ENCODE peak calls at places on chromosomes 16 and 17, in five cellular contexts. One of them, this sample, is unnamed.
A peak's percentile ranks its signal among the peaks of the same experiment; 100 is the strongest.

GRCh38 chr17:73952498-73953205 is 250.8 kb upstream of the RPL38 start:
- DNase-seq in adrenal gland: peak; percentile 27
- DNase-seq in lower leg skin: peak; percentile 85
- DNase-seq in breast epithelium: no peak
- DNase-seq in HCT116: no peak
- DNase-seq in this sample: no peak

GRCh38 chr16:31113420-31114124 is 3.9 kb upstream of the KAT8 start:
- DNase-seq in breast epithelium: no peak
- DNase-seq in lower leg skin: no peak
- DNase-seq in HCT116: no peak
- DNase-seq in adrenal gland: no peak
- DNase-seq in this sample: no peak

GRCh38 chr17:40307001-40307690 is 1.8 kb upstream of the RARA start:
- DNase-seq in adrenal gland: no peak
- DNase-seq in lower leg skin: peak; percentile 86
- DNase-seq in breast epithelium: no peak
- DNase-seq in HCT116: no peak
- DNase-seq in this sample: peak; percentile 13

GRCh38 chr17:78022425-78022824 is 63.9 kb downstream of the TNRC6C start:
- DNase-seq in breast epithelium: no peak
- DNase-seq in adrenal gland: no peak
- DNase-seq in HCT116: no peak
- DNase-seq in lower leg skin: no peak
- DNase-seq in this sample: no peak

GRCh38 chr17:79850571-79851460 is 11.6 kb upstream of the CBX4 start:
- DNase-seq in lower leg skin: no peak
- DNase-seq in breast epithelium: no peak
- DNase-seq in adrenal gland: no peak
- DNase-seq in HCT116: peak; percentile 91
- DNase-seq in this sample: no peak

GRCh38 chr16:82231021-82231787 is 61.2 kb upstream of the MPHOSPH6 start:
- DNase-seq in HCT116: no peak
- DNase-seq in breast epithelium: no peak
- DNase-seq in adrenal gland: no peak
- DNase-seq in lower leg skin: no peak
- DNase-seq in this sample: no peak

GRCh38 chr17:60585887-60586286 is 14.1 kb upstream of the PPM1D start:
- DNase-seq in HCT116: no peak
- DNase-seq in breast epithelium: no peak
- DNase-seq in adrenal gland: no peak
- DNase-seq in lower leg skin: no peak
- DNase-seq in this sample: no peak

GRCh38 chr16:57544129-57544653 is 1.7 kb downstream of the ADGRG5 start:
- DNase-seq in HCT116: no peak
- DNase-seq in adrenal gland: no peak
- DNase-seq in breast epithelium: peak; percentile 27
- DNase-seq in lower leg skin: peak; percentile 60
- DNase-seq in this sample: peak; percentile 1

GRCh38 chr17:15945493-15946209 is 721 bp downstream of the ADORA2B start:
- DNase-seq in lower leg skin: no peak
- DNase-seq in HCT116: no peak
- DNase-seq in adrenal gland: no peak
- DNase-seq in breast epithelium: no peak
- DNase-seq in this sample: no peak

GRCh38 chr17:32253117-32253611 is 12.5 kb upstream of the RHBDL3 start:
- DNase-seq in adrenal gland: peak; percentile 81
- DNase-seq in HCT116: peak; percentile 54
- DNase-seq in lower leg skin: peak; percentile 95
- DNase-seq in breast epithelium: peak; percentile 77
- DNase-seq in this sample: peak; percentile 81

GRCh38 chr16:26569793-26570192 is 496.9 kb upstream of the C16orf82 start:
- DNase-seq in HCT116: no peak
- DNase-seq in breast epithelium: no peak
- DNase-seq in lower leg skin: no peak
- DNase-seq in adrenal gland: peak; percentile 8
- DNase-seq in this sample: no peak

GRCh38 chr17:50183439-50184001 is 17.7 kb downstream of the SGCA start:
- DNase-seq in lower leg skin: no peak
- DNase-seq in HCT116: no peak
- DNase-seq in breast epithelium: no peak
- DNase-seq in adrenal gland: no peak
- DNase-seq in this sample: no peak

GRCh38 chr17:58755577-58756245 is at the start of gene PPM1E:
- DNase-seq in HCT116: no peak
- DNase-seq in adrenal gland: peak; percentile 67
- DNase-seq in lower leg skin: no peak
- DNase-seq in breast epithelium: no peak
- DNase-seq in this sample: peak; percentile 28

GRCh38 chr17:2071421-2072281 is 16.7 kb downstream of the HIC1 start:
- DNase-seq in HCT116: no peak
- DNase-seq in lower leg skin: peak; percentile 87
- DNase-seq in breast epithelium: no peak
- DNase-seq in adrenal gland: peak; percentile 62
- DNase-seq in this sample: peak; percentile 69

GRCh38 chr17:30905742-30906100 is 317 bp downstream of the TEFM start:
- DNase-seq in HCT116: peak; percentile 36
- DNase-seq in lower leg skin: peak; percentile 70
- DNase-seq in adrenal gland: no peak
- DNase-seq in breast epithelium: no peak
- DNase-seq in this sample: no peak

GRCh38 chr17:2989855-2990254 is 73.6 kb downstream of the OR1D5 start:
- DNase-seq in adrenal gland: no peak
- DNase-seq in lower leg skin: no peak
- DNase-seq in HCT116: no peak
- DNase-seq in breast epithelium: no peak
- DNase-seq in this sample: no peak

GRCh38 chr17:45125509-45125908 is 6.8 kb downstream of the PLCD3 start:
- DNase-seq in adrenal gland: no peak
- DNase-seq in lower leg skin: no peak
- DNase-seq in HCT116: no peak
- DNase-seq in breast epithelium: no peak
- DNase-seq in this sample: no peak

GRCh38 chr17:45121055-45121454 is 11.3 kb downstream of the PLCD3 start:
- DNase-seq in lower leg skin: no peak
- DNase-seq in HCT116: no peak
- DNase-seq in breast epithelium: no peak
- DNase-seq in adrenal gland: no peak
- DNase-seq in this sample: no peak

GRCh38 chr17:45123076-45123770 is 9.1 kb downstream of the PLCD3 start:
- DNase-seq in breast epithelium: no peak
- DNase-seq in adrenal gland: no peak
- DNase-seq in lower leg skin: no peak
- DNase-seq in HCT116: no peak
- DNase-seq in this sample: no peak

GRCh38 chr17:45127209-45127582 is 5.1 kb downstream of the PLCD3 start:
- DNase-seq in adrenal gland: no peak
- DNase-seq in breast epithelium: no peak
- DNase-seq in HCT116: no peak
- DNase-seq in lower leg skin: no peak
- DNase-seq in this sample: no peak

DNA sequence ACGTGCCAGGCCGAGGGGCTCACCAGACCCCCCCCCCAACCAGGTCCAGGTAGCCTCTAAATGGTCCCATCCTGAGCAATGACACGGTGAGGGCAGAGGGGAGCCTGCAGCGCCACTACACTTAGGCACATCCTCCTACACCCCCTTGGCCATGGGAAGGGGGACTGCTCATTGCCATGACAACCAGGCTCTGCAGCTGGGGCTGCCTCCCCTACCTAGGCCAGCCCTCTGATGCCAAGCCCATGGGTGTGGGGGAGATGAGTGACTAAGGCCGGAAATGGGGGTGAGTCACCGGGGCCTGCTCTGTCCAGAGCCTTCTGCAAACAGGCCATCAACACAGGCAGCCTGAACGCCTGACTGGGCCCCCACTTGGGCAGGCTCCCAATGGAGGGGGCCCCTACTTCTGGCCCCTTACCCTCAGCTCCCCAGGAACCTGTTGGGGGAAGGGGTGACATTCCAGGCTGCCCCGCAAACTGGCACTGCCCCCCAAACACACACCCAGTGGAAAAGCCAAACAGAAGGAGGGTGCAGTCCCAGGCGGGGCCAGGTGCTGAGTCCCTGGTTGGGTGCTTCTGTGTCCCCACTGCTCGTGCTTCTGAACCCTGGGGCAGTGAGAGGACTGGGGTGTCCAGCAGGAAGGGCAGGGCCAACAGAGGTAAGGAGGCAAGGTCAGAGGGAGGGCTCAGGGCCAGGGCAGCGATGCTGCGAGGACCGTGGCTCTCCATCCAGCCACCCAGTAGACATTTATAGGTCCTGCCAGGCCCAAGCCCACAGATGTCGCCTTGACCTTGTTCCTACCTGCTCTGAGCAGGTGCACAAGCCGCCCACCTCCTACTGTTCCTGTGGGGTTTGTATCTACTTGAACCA is 8.2 kb downstream of the PLCD3 start:
- DNase-seq in HCT116: peak; percentile 69
- DNase-seq in lower leg skin: peak; percentile 93
- DNase-seq in adrenal gland: peak; percentile 90
- DNase-seq in breast epithelium: no peak
- DNase-seq in this sample: peak; percentile 81
- TF ChIP-seq POLR2A in HCT116: no peak
- TF ChIP-seq POLR2A in lower leg skin: no peak
- TF ChIP-seq POLR2A in adrenal gland: peak; percentile 21
- TF ChIP-seq POLR2A in breast epithelium: no peak
- TF ChIP-seq POLR2A in this sample: no peak

GRCh38 chr16:77064037-77064436 is 127.0 kb upstream of the MON1B start:
- DNase-seq in lower leg skin: no peak
- DNase-seq in adrenal gland: no peak
- DNase-seq in breast epithelium: no peak
- DNase-seq in HCT116: no peak
- DNase-seq in this sample: no peak

GRCh38 chr16:77070683-77071082 is 120.3 kb upstream of the MON1B start:
- DNase-seq in adrenal gland: no peak
- DNase-seq in lower leg skin: no peak
- DNase-seq in HCT116: no peak
- DNase-seq in breast epithelium: no peak
- DNase-seq in this sample: no peak

GRCh38 chr16:77069929-77070328 is 121.1 kb upstream of the MON1B start:
- DNase-seq in breast epithelium: no peak
- DNase-seq in adrenal gland: no peak
- DNase-seq in HCT116: no peak
- DNase-seq in lower leg skin: no peak
- DNase-seq in this sample: no peak

GRCh38 chr16:77066896-77067496 is 124.0 kb upstream of the MON1B start:
- DNase-seq in HCT116: no peak
- DNase-seq in adrenal gland: no peak
- DNase-seq in breast epithelium: no peak
- DNase-seq in lower leg skin: no peak
- DNase-seq in this sample: no peak

DNA sequence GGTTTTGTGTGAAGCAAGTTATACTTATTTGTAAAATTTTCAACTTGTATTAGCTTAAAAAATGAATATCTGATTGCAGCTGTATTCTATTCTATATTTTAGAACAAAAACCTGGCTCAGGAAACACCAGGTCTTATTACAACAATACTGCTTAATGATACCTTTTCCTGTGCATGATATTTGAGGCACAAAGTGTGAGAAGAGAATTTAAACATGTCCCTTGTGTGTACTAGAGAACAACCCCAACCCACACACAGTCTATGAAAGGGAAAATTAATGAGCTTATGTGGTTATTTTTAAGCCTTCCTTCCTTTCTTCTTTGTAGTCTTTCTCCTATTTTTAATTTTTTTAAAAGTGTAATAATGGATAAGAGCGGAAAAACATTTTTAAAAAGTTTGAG is 122.6 kb upstream of the MON1B start:
- DNase-seq in breast epithelium: no peak
- DNase-seq in adrenal gland: no peak
- DNase-seq in lower leg skin: no peak
- DNase-seq in HCT116: no peak
- DNase-seq in this sample: no peak
- TF ChIP-seq POLR2A in breast epithelium: no peak
- TF ChIP-seq POLR2A in adrenal gland: no peak
- TF ChIP-seq POLR2A in lower leg skin: no peak
- TF ChIP-seq POLR2A in HCT116: no peak
- TF ChIP-seq POLR2A in this sample: no peak

GRCh38 chr17:8873801-8874715 is 6.6 kb upstream of the PIK3R6 start:
- DNase-seq in breast epithelium: no peak
- DNase-seq in lower leg skin: no peak
- DNase-seq in HCT116: no peak
- DNase-seq in adrenal gland: no peak
- DNase-seq in this sample: no peak
- TF ChIP-seq POLR2A in breast epithelium: no peak
- TF ChIP-seq POLR2A in lower leg skin: no peak
- TF ChIP-seq POLR2A in HCT116: no peak
- TF ChIP-seq POLR2A in adrenal gland: no peak
- TF ChIP-seq POLR2A in this sample: no peak

GRCh38 chr16:84243732-84244131 is 3.9 kb upstream of the KCNG4 start:
- DNase-seq in breast epithelium: no peak
- DNase-seq in HCT116: no peak
- DNase-seq in adrenal gland: no peak
- DNase-seq in lower leg skin: no peak
- DNase-seq in this sample: no peak

GRCh38 chr16:84246679-84247077 is 6.9 kb upstream of the KCNG4 start:
- DNase-seq in breast epithelium: no peak
- DNase-seq in lower leg skin: no peak
- DNase-seq in adrenal gland: no peak
- DNase-seq in HCT116: no peak
- DNase-seq in this sample: no peak

GRCh38 chr16:84245933-84246678 is 6.3 kb upstream of the KCNG4 start:
- DNase-seq in lower leg skin: no peak
- DNase-seq in HCT116: no peak
- DNase-seq in breast epithelium: no peak
- DNase-seq in adrenal gland: no peak
- DNase-seq in this sample: no peak

GRCh38 chr16:84247341-84247740 is 7.5 kb upstream of the KCNG4 start:
- DNase-seq in HCT116: no peak
- DNase-seq in lower leg skin: no peak
- DNase-seq in breast epithelium: no peak
- DNase-seq in adrenal gland: no peak
- DNase-seq in this sample: no peak

DNA sequence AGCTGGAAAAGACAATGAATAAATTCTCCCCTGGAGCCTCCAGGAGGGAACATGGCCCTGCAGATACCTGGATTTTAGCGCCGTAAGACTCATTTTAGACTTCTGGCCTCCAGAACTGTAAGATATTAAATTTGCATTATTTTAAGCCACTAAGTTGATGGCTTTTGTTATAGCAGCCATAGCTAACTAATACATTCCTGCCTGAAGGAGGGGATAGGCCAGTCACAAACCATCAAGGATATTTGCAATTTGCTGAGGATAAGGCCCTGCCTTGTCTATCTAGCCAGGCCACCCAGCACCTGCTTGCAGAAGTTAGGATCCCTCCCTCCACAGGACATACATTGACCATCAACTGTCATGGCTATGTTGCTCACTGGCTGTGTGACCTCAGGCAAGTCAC is 4.9 kb upstream of the KCNG4 start:
- DNase-seq in adrenal gland: no peak
- DNase-seq in HCT116: no peak
- DNase-seq in lower leg skin: no peak
- DNase-seq in breast epithelium: no peak
- DNase-seq in this sample: no peak
- TF ChIP-seq POLR2A in adrenal gland: no peak
- TF ChIP-seq POLR2A in HCT116: no peak
- TF ChIP-seq POLR2A in lower leg skin: no peak
- TF ChIP-seq POLR2A in breast epithelium: no peak
- TF ChIP-seq POLR2A in this sample: no peak